ENCODE peak calls at places on chromosomes 13 and 19, in seven cellular contexts. G is breast epithelium; X is head of caudate nucleus; P is stimulated activated CD8-positive, alpha-beta memory T cell treated with anti-CD3 and anti-CD28 coated beads, Interleukin-7, amount 100 ng/mL, for 1 hour; T is tibial artery; B is Peyer's patch; C is stimulated activated CD4-positive, alpha-beta T cell treated with anti-CD3 and anti-CD28 coated beads, Interleukin-1b, Interleukin-23, amount 100 ng/mL, for 1 hour. R is an unnamed sample.

GRCh38 chr13:111491021-111491420 is 170.6 kb downstream of the TEX29 start:
- DNase-seq in G (no peak), X (no peak), P (no peak), T (peak), B (no peak), C (no peak), R (no peak)

GRCh38 chr13:94154362-94154761 is 325.1 kb downstream of the DCT start:
- DNase-seq in G (peak), X (peak), P (no peak), T (peak), B (no peak), C (no peak), R (peak)

GRCh38 chr13:74562381-74562780 is 428.2 kb upstream of the KLF12 start:
- DNase-seq in G (no peak), X (no peak), P (no peak), T (no peak), B (no peak), C (no peak), R (no peak)

GRCh38 chr13:75345191-75345590 is 136.8 kb downstream of the TBC1D4 start:
- DNase-seq in G (no peak), X (no peak), P (no peak), T (no peak), B (no peak), C (no peak), R (no peak)

GRCh38 chr13:73341748-73342147 is 282.9 kb downstream of the KLF5 start:
- DNase-seq in G (no peak), X (no peak), P (no peak), T (no peak), B (no peak), C (no peak), R (no peak)

GRCh38 chr13:90846956-90847355 is 500.5 kb upstream of the MIR17HG start:
- DNase-seq in G (no peak), X (no peak), P (no peak), T (no peak), B (no peak), C (no peak), R (no peak)

GRCh38 chr13:33015791-33016323 is 366 bp upstream of the KL start:
- DNase-seq in G (no peak), X (no peak), P (no peak), T (no peak), B (peak), C (no peak), R (no peak)

GRCh38 chr19:52786078-52786463 is 520 bp downstream of the ZNF600 start:
- DNase-seq in G (no peak), X (no peak), P (no peak), T (no peak), B (peak), C (no peak), R (no peak)

GRCh38 chr13:30898070-30898469 is 8.0 kb upstream of the MEDAG start:
- DNase-seq in G (no peak), X (no peak), P (no peak), T (no peak), B (no peak), C (no peak), R (no peak)

GRCh38 chr13:29515372-29515771 is 80.1 kb downstream of the SLC7A1 start:
- DNase-seq in G (no peak), X (no peak), P (no peak), T (no peak), B (no peak), C (no peak), R (no peak)

GRCh38 chr13:113903361-113903760 is 39.5 kb upstream of the GAS6 start:
- DNase-seq in G (peak), X (no peak), P (no peak), T (peak), B (no peak), C (no peak), R (peak)